ENCODE peak calls at places on chromosomes 2 and 18, in seven cellular contexts. S, T, Y, V, W, U and O are unnamed samples.

GRCh38 chr2:81206216-81206615 is 901.7 kb upstream of the LRRTM1 start:
- DNase-seq in T (no peak), Y (no peak), S (no peak), U (no peak), V (no peak), W (no peak), O (no peak)

GRCh38 chr18:59218018-59218417 is 1.9 kb upstream of the GRP start:
- DNase-seq in Y (no peak), S (no peak), T (no peak), W (no peak), V (no peak), U (no peak), O (no peak)

GRCh38 chr2:226892729-226893128 is 56.9 kb downstream of the RHBDD1 start:
- DNase-seq in Y (no peak), U (no peak), S (no peak), V (no peak), W (no peak), T (no peak), O (no peak)

GRCh38 chr2:115165529-115166109 is 723.2 kb downstream of the DPP10 start:
- DNase-seq in W (peak), U (no peak), T (peak), S (no peak), V (no peak), Y (peak), O (peak)

GRCh38 chr18:10343778-10344177 is 110.7 kb upstream of the APCDD1 start:
- DNase-seq in U (no peak), W (no peak), V (no peak), Y (no peak), S (no peak), T (no peak), O (no peak)

GRCh38 chr2:74597456-74597855 is 42.9 kb downstream of the DOK1 start:
- DNase-seq in W (no peak), V (no peak), U (no peak), S (no peak), Y (peak), T (no peak), O (no peak)

GRCh38 chr2:199440118-199440517 is 17.6 kb downstream of the SATB2 start:
- DNase-seq in T (no peak), V (no peak), U (no peak), Y (no peak), W (no peak), S (no peak), O (no peak)

GRCh38 chr2:175854149-175854548 is 147.9 kb downstream of the LNPK start:
- DNase-seq in Y (peak), T (no peak), V (no peak), S (no peak), W (no peak), U (no peak), O (no peak)

GRCh38 chr18:72830109-72830508 is 37.7 kb downstream of the NETO1 start:
- DNase-seq in U (no peak), S (no peak), W (peak), Y (no peak), T (no peak), V (no peak), O (peak)

GRCh38 chr2:121195036-121195435 is 90.0 kb downstream of the TFCP2L1 start:
- DNase-seq in T (no peak), Y (no peak), U (no peak), V (no peak), W (no peak), S (no peak), O (no peak)

GRCh38 chr2:48946444-48947048 is 191.0 kb upstream of the LHCGR start:
- DNase-seq in W (peak), T (peak), Y (peak), S (no peak), U (peak), V (peak), O (peak)

GRCh38 chr2:124804014-124804940 is 779.2 kb downstream of the CNTNAP5 start:
- DNase-seq in S (no peak), U (no peak), V (peak), Y (peak), W (peak), T (no peak), O (no peak)

GRCh38 chr2:43124667-43125057 is 101.7 kb downstream of the ZFP36L2 start:
- DNase-seq in S (no peak), Y (no peak), T (no peak), V (no peak), U (no peak), W (no peak), O (no peak)

GRCh38 chr2:148979919-148980277 is 58.6 kb upstream of the LYPD6B start:
- DNase-seq in T (no peak), S (no peak), U (no peak), W (no peak), Y (peak), V (no peak), O (no peak)

GRCh38 chr2:26086155-26086634 is 52.3 kb downstream of the RAB10 start:
- DNase-seq in U (no peak), V (no peak), W (no peak), Y (no peak), T (peak), S (peak), O (no peak)

GRCh38 chr2:99975386-99975785 is 167.0 kb downstream of the AFF3 start:
- DNase-seq in T (peak), W (no peak), U (no peak), Y (no peak), V (no peak), S (no peak), O (no peak)

GRCh38 chr2:224780096-224780495 is 63.9 kb upstream of the CCDC195 start:
- DNase-seq in V (no peak), W (no peak), T (peak), S (no peak), Y (no peak), U (no peak), O (no peak)